ENCODE peak calls at places on chromosomes 1 and 21, in five cellular contexts. One of them, this sample, is unnamed.

GRCh38 chr1:203671808-203672207 is 45.2 kb downstream of the ATP2B4 start:
- DNase-seq in adrenal gland: no peak
- DNase-seq in aorta: no peak
- DNase-seq in NCI-H1436: no peak
- DNase-seq in HCT116: no peak
- DNase-seq in this sample: no peak

GRCh38 chr1:179169616-179170467 is 59.6 kb downstream of the ABL2 start:
- DNase-seq in adrenal gland: no peak
- DNase-seq in aorta: no peak
- DNase-seq in NCI-H1436: no peak
- DNase-seq in HCT116: no peak
- DNase-seq in this sample: no peak

GRCh38 chr1:154629160-154630073 is 21.4 kb upstream of the ADAR start:
- DNase-seq in adrenal gland: no peak
- DNase-seq in aorta: no peak
- DNase-seq in NCI-H1436: no peak
- DNase-seq in HCT116: no peak
- DNase-seq in this sample: no peak

GRCh38 chr21:41559658-41560599 is 52.0 kb upstream of the TMPRSS2 start:
- DNase-seq in adrenal gland: no peak
- DNase-seq in aorta: no peak
- DNase-seq in NCI-H1436: peak
- DNase-seq in HCT116: no peak
- DNase-seq in this sample: no peak

GRCh38 chr1:60970081-60970509 is 112.3 kb upstream of the NFIA start:
- DNase-seq in adrenal gland: no peak
- DNase-seq in aorta: no peak
- DNase-seq in NCI-H1436: peak
- DNase-seq in HCT116: no peak
- DNase-seq in this sample: no peak

GRCh38 chr21:27429612-27430361 is 462.9 kb upstream of the ADAMTS5 start:
- DNase-seq in adrenal gland: no peak
- DNase-seq in aorta: no peak
- DNase-seq in NCI-H1436: no peak
- DNase-seq in HCT116: no peak
- DNase-seq in this sample: no peak

GRCh38 chr1:1781526-1781903 is 3.2 kb upstream of the NADK start:
- DNase-seq in adrenal gland: no peak
- DNase-seq in aorta: no peak
- DNase-seq in NCI-H1436: no peak
- DNase-seq in HCT116: no peak
- DNase-seq in this sample: no peak

GRCh38 chr1:2591233-2591580 is 4.6 kb downstream of the PRXL2B start:
- DNase-seq in adrenal gland: no peak
- DNase-seq in aorta: no peak
- DNase-seq in NCI-H1436: no peak
- DNase-seq in HCT116: no peak
- DNase-seq in this sample: no peak

GRCh38 chr21:34865922-34866271 is 183.2 kb downstream of the RUNX1 start:
- DNase-seq in adrenal gland: no peak
- DNase-seq in aorta: no peak
- DNase-seq in NCI-H1436: no peak
- DNase-seq in HCT116: no peak
- DNase-seq in this sample: no peak

GRCh38 chr1:47331875-47332274 is 1.7 kb upstream of the CMPK1 start:
- DNase-seq in adrenal gland: no peak
- DNase-seq in aorta: no peak
- DNase-seq in NCI-H1436: no peak
- DNase-seq in HCT116: no peak
- DNase-seq in this sample: no peak

This sample was measured in suprapubic skin.